ENCODE peak calls at places on chromosomes 13 and 19, in six cellular contexts. F, W, L, O, Q and D are unnamed samples.

GRCh38 chr13:38624822-38625221 is 62.1 kb upstream of the FREM2 start:
- DNase-seq in F (no peak), W (no peak), L (no peak), O (no peak), Q (no peak), D (no peak)

GRCh38 chr19:54084410-54084809 is 3.2 kb upstream of the TARM1 start:
- DNase-seq in F (no peak), W (no peak), L (no peak), O (no peak), Q (no peak), D (no peak)

GRCh38 chr13:40787062-40787461 is 2.3 kb upstream of the SLC25A15 start:
- DNase-seq in F (no peak), W (no peak), L (no peak), O (no peak), Q (no peak), D (no peak)

GRCh38 chr13:31201341-31202024 is 1.7 kb downstream of the B3GLCT start:
- DNase-seq in F (no peak), W (no peak), L (no peak), O (no peak), Q (no peak), D (no peak)

GRCh38 chr19:53158119-53158656 is 665 bp downstream of the ZNF347 start:
- DNase-seq in F (peak; percentile 31), W (peak; percentile 56), L (peak; percentile 23), O (peak; percentile 3), Q (no peak), D (peak; percentile 56)

GRCh38 chr19:38004505-38005223 is 97.7 kb downstream of the SIPA1L3 start:
- DNase-seq in F (no peak), W (peak; percentile 33), L (peak; percentile 56), O (no peak), Q (peak; percentile 51), D (peak; percentile 81)

GRCh38 chr13:23558675-23559536 is 11.3 kb upstream of the TNFRSF19 start:
- DNase-seq in F (no peak), W (peak; percentile 40), L (peak; percentile 25), O (no peak), Q (peak; percentile 43), D (peak; percentile 71)

GRCh38 chr19:31378404-31378803 is 29.2 kb upstream of the TSHZ3 start:
- DNase-seq in F (no peak), W (no peak), L (no peak), O (no peak), Q (no peak), D (no peak)

GRCh38 chr19:12984683-12985048 is 10.6 kb upstream of the NFIX start:
- DNase-seq in F (no peak), W (no peak), L (no peak), O (no peak), Q (no peak), D (no peak)

GRCh38 chr13:46296920-46297319 is 85.2 kb downstream of the LRRC63 start:
- DNase-seq in F (no peak), W (no peak), L (no peak), O (no peak), Q (no peak), D (no peak)